ENCODE peak calls at places on chromosomes 11 and 22, in ten cellular contexts. F is spleen, B is GM23338, S is stomach, R is esophagus muscularis mucosa, P is H1, K is K562, W is endothelial cell of umbilical vein, C is sigmoid colon, G is suprapubic skin. V is an unnamed sample. For H3K4me1, the result is how much of the 10 kb centered on the place peaks cover.

GRCh38 chr11:72831521-72832300 is 17.5 kb downstream of the ATG16L2 start:
- DNase-seq in F (peak), B (peak), S (peak), R (no peak), P (peak), K (peak), W (peak), C (peak), G (no peak), V (peak)

GRCh38 chr11:122226810-122227379 is 110.9 kb upstream of the BLID start:
- DNase-seq in F (no peak), B (no peak), S (no peak), R (no peak), P (no peak), K (no peak), W (no peak), C (no peak), G (no peak), V (no peak)

GRCh38 chr22:24112188-24112587 is 69.1 kb upstream of the SUSD2 start:
- DNase-seq in F (no peak), B (no peak), S (no peak), R (no peak), P (no peak), K (no peak), W (no peak), C (no peak), G (no peak), V (no peak)

GRCh38 chr11:111944139-111944538 is 7.0 kb downstream of the DIXDC1 start:
- DNase-seq in F (no peak), B (peak), S (no peak), R (no peak), P (no peak), K (no peak), W (peak), C (no peak), G (no peak), V (no peak)

GRCh38 chr11:8533332-8533731 is 60.7 kb downstream of the STK33 start:
- DNase-seq in F (no peak), B (no peak), S (no peak), R (no peak), P (no peak), K (no peak), W (no peak), C (no peak), G (no peak), V (no peak)

GRCh38 chr22:42385691-42386090 is 46.5 kb downstream of the NFAM1 start:
- DNase-seq in F (no peak), B (no peak), S (no peak), R (no peak), P (no peak), K (no peak), W (no peak), C (no peak), G (no peak), V (no peak)

GRCh38 chr11:132785878-132786277 is 746.4 kb downstream of the OPCML start:
- DNase-seq in F (no peak), B (no peak), S (no peak), R (no peak), P (no peak), K (no peak), W (no peak), C (no peak), G (no peak), V (no peak)

GRCh38 chr11:67355023-67355793 is 1.9 kb upstream of the POLD4 start:
- DNase-seq in F (peak), B (no peak), S (no peak), R (no peak), P (no peak), K (no peak), W (no peak), C (peak), G (no peak), V (no peak)

GRCh38 chr11:32852142-32852541 is 22.4 kb downstream of the PRRG4 start:
- DNase-seq in F (no peak), B (no peak), S (no peak), R (peak), P (no peak), K (no peak), W (no peak), C (no peak), G (no peak), V (peak)

GRCh38 chr22:17606472-17606871 is 22.1 kb downstream of the ATP6V1E1 start:
- DNase-seq in F (peak), B (no peak), S (no peak), R (no peak), P (no peak), K (no peak), W (no peak), C (peak), G (no peak), V (no peak)

GRCh38 chr22:49295465-49295743 is 532.3 kb downstream of the BRD1 start:
- DNase-seq in F (peak), B (no peak), S (peak), R (no peak), P (no peak), K (no peak), W (no peak), C (no peak), G (no peak), V (no peak)

GRCh38 chr11:84384637-84385227 is 1098.6 kb upstream of the CCDC90B start:
- DNase-seq in F (no peak), B (peak), S (peak), R (no peak), P (no peak), K (peak), W (peak), C (no peak), G (no peak), V (peak)

GRCh38 chr22:35758394-35758793 is 40.7 kb downstream of the APOL5 start:
- DNase-seq in F (no peak), B (no peak), S (no peak), R (no peak), P (no peak), K (no peak), W (no peak), C (no peak), G (no peak), V (no peak)

GRCh38 chr22:50434849-50435700 is 39.8 kb downstream of the SBF1 start:
- DNase-seq in F (peak), B (no peak), S (no peak), R (no peak), P (no peak), K (no peak), W (no peak), C (no peak), G (no peak), V (no peak)

GRCh38 chr11:87039371-87039770 is 1.6 kb downstream of the TMEM135 start:
- DNase-seq in F (no peak), B (no peak), S (no peak), R (no peak), P (no peak), K (no peak), W (peak), C (no peak), G (no peak), V (no peak)

GRCh38 chr11:17906436-17906835 is 106.4 kb downstream of the SERGEF start:
- DNase-seq in F (no peak), B (peak), S (no peak), R (no peak), P (peak), K (peak), W (no peak), C (no peak), G (no peak), V (no peak)

GRCh38 chr22:41801147-41801819 is 804 bp downstream of the CCDC134 start:
- DNase-seq in F (no peak), B (no peak), S (no peak), R (no peak), P (no peak), K (no peak), W (no peak), C (no peak), G (no peak), V (no peak)

GRCh38 chr11:13384837-13385417 is 78.1 kb downstream of the BTBD10 start:
- DNase-seq in F (no peak), B (peak), S (no peak), R (no peak), P (peak), K (peak), W (peak), C (no peak), G (no peak), V (peak)

GRCh38 chr22:37965940-37966664 is 12.6 kb downstream of the POLR2F start:
- DNase-seq in F (no peak), B (no peak), S (no peak), R (no peak), P (no peak), K (no peak), W (no peak), C (no peak), G (no peak), V (no peak)

GRCh38 chr11:130634981-130635473 is 186.6 kb downstream of the ADAMTS15 start:
- DNase-seq in F (no peak), B (no peak), S (no peak), R (no peak), P (no peak), K (no peak), W (peak), C (no peak), G (no peak), V (no peak)

GRCh38 chr11:64164392-64165312 is 1.3 kb downstream of the MACROD1 start:
- DNase-seq in F (no peak), B (peak), S (peak), R (no peak), P (no peak), K (peak), W (no peak), C (no peak), G (no peak), V (peak)

GRCh38 chr11:23280088-23280487 is 419.8 kb upstream of the CCDC179 start:
- DNase-seq in F (no peak), B (no peak), S (no peak), R (no peak), P (no peak), K (no peak), W (no peak), C (no peak), G (no peak), V (no peak)

GRCh38 chr11:126537492-126537891 is 182.0 kb downstream of the ST3GAL4 start:
- DNase-seq in F (no peak), B (no peak), S (no peak), R (no peak), P (no peak), K (no peak), W (no peak), C (no peak), G (no peak), V (no peak)

GRCh38 chr22:49322231-49322630 is 505.4 kb downstream of the BRD1 start:
- DNase-seq in F (peak), B (no peak), S (peak), R (peak), P (no peak), K (no peak), W (no peak), C (no peak), G (no peak), V (no peak)

GRCh38 chr11:110097459-110098012 is 4.3 kb downstream of the ZC3H12C start:
- DNase-seq in F (no peak), B (no peak), S (no peak), R (no peak), P (no peak), K (peak), W (no peak), C (no peak), G (no peak), V (no peak)

GRCh38 chr11:19679952-19680823 is 32.4 kb upstream of the NAV2 start:
- DNase-seq in F (no peak), B (peak), S (peak), R (peak), P (peak), K (no peak), W (peak), C (peak), G (peak), V (peak)

GRCh38 chr11:11620966-11621880 is 582 bp downstream of the GALNT18 start:
- DNase-seq in F (peak), B (peak), S (peak), R (peak), P (no peak), K (no peak), W (peak), C (peak), G (no peak), V (peak)

GRCh38 chr11:27711725-27712124 is 11.5 kb upstream of the BDNF start:
- DNase-seq in F (no peak), B (no peak), S (no peak), R (no peak), P (no peak), K (no peak), W (no peak), C (no peak), G (no peak), V (no peak)

GRCh38 chr11:44333271-44334218 is 23.6 kb upstream of the ALX4 start:
- DNase-seq in F (no peak), B (no peak), S (no peak), R (no peak), P (no peak), K (peak), W (no peak), C (no peak), G (no peak), V (no peak)

GRCh38 chr11:70493891-70494290 is 95.6 kb downstream of the CTTN start:
- DNase-seq in F (peak), B (no peak), S (no peak), R (no peak), P (no peak), K (no peak), W (no peak), C (peak), G (no peak), V (no peak)

GRCh38 chr22:40479126-40479800 is 108.9 kb downstream of the SGSM3 start:
- DNase-seq in F (no peak), B (no peak), S (no peak), R (no peak), P (no peak), K (no peak), W (no peak), C (no peak), G (no peak), V (no peak)

GRCh38 chr11:33667819-33668467 is 32.7 kb downstream of the C11orf91 start:
- DNase-seq in F (no peak), B (no peak), S (no peak), R (no peak), P (no peak), K (no peak), W (no peak), C (no peak), G (no peak), V (no peak)

GRCh38 chr22:44338183-44338812 is 25.5 kb upstream of the SHISAL1 start:
- DNase-seq in F (no peak), B (no peak), S (peak), R (no peak), P (no peak), K (no peak), W (no peak), C (peak), G (no peak), V (no peak)

GRCh38 chr22:20061481-20061861 is 18.6 kb upstream of the DGCR8 start:
- DNase-seq in F (peak), B (no peak), S (no peak), R (no peak), P (no peak), K (no peak), W (peak), C (no peak), G (no peak), V (no peak)

GRCh38 chr11:39777035-39777434 is 1682.4 kb downstream of the LRRC4C start:
- DNase-seq in F (no peak), B (no peak), S (no peak), R (no peak), P (no peak), K (no peak), W (no peak), C (no peak), G (no peak), V (no peak)

GRCh38 chr22:42676059-42676607 is 26.9 kb upstream of the CYB5R3 start:
- DNase-seq in F (no peak), B (no peak), S (no peak), R (no peak), P (no peak), K (no peak), W (peak), C (no peak), G (no peak), V (no peak)

DNA sequence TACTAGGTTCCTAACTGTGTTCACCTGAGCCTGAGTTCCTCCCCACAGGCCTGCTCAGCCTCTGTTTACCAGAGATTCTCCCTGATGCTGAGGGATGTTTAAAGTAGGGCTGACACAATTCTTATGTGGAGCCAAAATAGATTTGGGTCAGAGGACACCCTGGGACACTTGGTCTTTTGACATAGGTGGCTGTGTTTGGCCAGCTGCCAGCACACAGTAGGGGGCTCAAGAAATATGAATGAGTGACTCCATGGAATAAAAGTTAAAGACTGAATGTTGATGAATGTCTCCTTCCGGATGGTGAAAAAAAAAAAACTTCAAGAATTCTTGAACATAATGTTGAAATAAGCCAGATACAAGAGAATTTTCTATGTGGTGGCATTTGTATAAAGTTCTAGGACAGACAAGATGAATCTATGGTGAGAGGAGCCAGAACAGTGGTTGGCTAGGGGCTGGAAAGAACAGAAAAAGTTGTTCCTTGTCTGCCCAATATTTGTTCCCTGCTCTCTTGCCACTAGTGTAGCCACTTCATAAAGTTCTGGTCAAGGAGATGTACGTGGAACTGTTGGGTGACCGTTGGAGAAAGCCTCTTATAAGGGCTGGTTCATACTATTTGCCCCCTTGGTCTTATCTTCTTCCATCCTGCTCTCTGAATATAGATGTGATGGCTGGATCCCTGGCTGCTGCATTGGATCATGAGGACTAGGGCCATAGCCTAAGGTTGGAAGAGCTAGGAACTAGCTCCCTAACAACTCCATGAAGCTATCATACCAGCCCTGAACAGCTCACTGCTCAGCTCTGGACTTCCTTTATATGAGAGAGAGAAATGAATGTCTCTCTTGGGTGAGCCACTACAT is 40.3 kb upstream of the SMTN start:
- DNase-seq in F (no peak), B (no peak), S (no peak), R (no peak), P (no peak), K (no peak), W (no peak), C (peak), G (no peak), V (no peak)
- H3K4me1 ChIP-seq in F (under half), B (under half), S (half or more), R (half or more), P (under half), K (under half), W (under half), C (under half), G (under half), V (under half)

DNA sequence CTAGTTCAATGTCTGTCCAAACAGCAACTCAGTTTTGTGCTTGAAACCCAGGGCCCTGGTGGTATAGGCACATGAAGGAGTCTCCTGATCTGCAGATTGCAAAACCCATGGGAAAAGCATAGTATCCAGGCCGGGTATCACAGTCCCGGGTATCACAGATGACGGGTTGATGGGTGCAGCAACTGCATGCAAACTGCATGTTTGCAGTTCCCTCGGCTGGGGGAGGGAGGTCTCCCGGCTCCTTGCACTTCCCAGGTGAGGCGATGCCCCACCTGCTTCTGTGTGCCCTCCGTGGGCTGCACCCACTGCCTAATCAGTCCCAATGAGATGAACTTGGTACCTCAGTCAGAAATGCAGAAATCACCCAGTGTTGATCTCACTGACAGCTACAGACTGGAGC is 53.9 kb downstream of the KCNQ1 start:
- DNase-seq in F (no peak), B (no peak), S (peak), R (no peak), P (no peak), K (no peak), W (no peak), C (no peak), G (no peak), V (no peak)
- H3K4me3 ChIP-seq in F (no peak), B (no peak), S (no peak), R (no peak), P (no peak), K (no peak), W (no peak), C (no peak), G (no peak), V (no peak)

GRCh38 chr11:113778111-113778910 is 1.3 kb upstream of the CLDN25 start:
- DNase-seq in F (no peak), B (no peak), S (peak), R (no peak), P (no peak), K (no peak), W (peak), C (no peak), G (no peak), V (no peak)

GRCh38 chr11:113771964-113772363 is 1.5 kb downstream of the ZW10 start:
- DNase-seq in F (no peak), B (no peak), S (no peak), R (no peak), P (no peak), K (no peak), W (no peak), C (no peak), G (no peak), V (no peak)

GRCh38 chr11:113773092-113773415 is 438 bp downstream of the ZW10 start:
- DNase-seq in F (no peak), B (peak), S (peak), R (no peak), P (no peak), K (peak), W (no peak), C (peak), G (no peak), V (peak)

GRCh38 chr11:113774174-113774503 is 647 bp upstream of the ZW10 start:
- DNase-seq in F (no peak), B (no peak), S (no peak), R (no peak), P (no peak), K (no peak), W (no peak), C (no peak), G (no peak), V (no peak)

GRCh38 chr11:113773416-113774173 is at the start of gene ZW10:
- DNase-seq in F (peak), B (peak), S (peak), R (peak), P (peak), K (peak), W (peak), C (peak), G (peak), V (peak)
- TF ChIP-seq POLR2AphosphoS5 in F (peak), B (peak), S (peak), R (peak), P (peak), K (no peak), W (peak), C (peak), G (no peak), V (peak)

DNA sequence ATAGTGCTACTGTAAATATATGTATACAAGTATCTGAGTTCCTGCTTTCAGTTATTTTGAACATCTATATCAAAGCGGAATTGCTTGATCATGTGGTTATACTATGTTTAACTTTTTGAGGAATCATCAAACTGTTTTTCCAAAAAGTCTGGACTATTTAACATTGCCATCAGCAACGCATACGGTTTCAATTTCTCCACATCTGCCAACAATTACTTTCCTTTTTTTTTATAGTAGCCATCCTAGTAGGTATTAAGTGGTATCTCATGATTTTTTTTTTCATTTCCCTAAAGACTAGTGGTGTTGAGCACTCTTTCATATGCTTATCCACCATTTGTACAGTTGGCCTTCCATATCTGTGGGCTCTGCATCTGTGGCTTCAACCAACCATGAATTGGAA is 1.3 kb upstream of the UBE4A start:
- DNase-seq in F (no peak), B (no peak), S (no peak), R (no peak), P (no peak), K (no peak), W (no peak), C (no peak), G (no peak), V (no peak)
- H3K4me1 ChIP-seq in F (under half), B (under half), S (under half), R (under half), P (under half), K (under half), W (under half), C (under half), G (under half), V (under half)

V was measured in transverse colon.